ENCODE peak calls at places on chromosomes 4 and X, in four cellular contexts. O is cardiac fibroblast, Q is B cell, D is ovary. C is an unnamed sample.

GRCh38 chrX:84453351-84454246 is 48.7 kb downstream of the HDX start:
- DNase-seq in O (no peak), Q (no peak), D (no peak), C (no peak)

GRCh38 chr4:55321707-55322264 is 24.3 kb upstream of the SRD5A3 start:
- DNase-seq in O (peak), Q (peak), D (peak), C (no peak)

GRCh38 chr4:185559913-185560281 is 24.6 kb upstream of the PDLIM3 start:
- DNase-seq in O (peak), Q (no peak), D (no peak), C (peak)

GRCh38 chr4:55947254-55947882 is 1.4 kb upstream of the CEP135 start:
- DNase-seq in O (peak), Q (peak), D (no peak), C (no peak)

GRCh38 chrX:19785647-19786046 is 101.8 kb downstream of the SH3KBP1 start:
- DNase-seq in O (no peak), Q (no peak), D (no peak), C (no peak)

GRCh38 chr4:121728066-121728465 is 31.3 kb upstream of the ANXA5 start:
- DNase-seq in O (peak), Q (no peak), D (no peak), C (no peak)

GRCh38 chr4:96004341-96004740 is 164.4 kb downstream of the PDHA2 start:
- DNase-seq in O (no peak), Q (no peak), D (no peak), C (no peak)

GRCh38 chr4:926538-926937 is 5.6 kb downstream of the GAK start:
- DNase-seq in O (peak), Q (no peak), D (peak), C (no peak)

GRCh38 chrX:24169211-24169610 is 19.7 kb downstream of the ZFX start:
- DNase-seq in O (no peak), Q (peak), D (no peak), C (no peak)

GRCh38 chr4:147582386-147583077 is 34.7 kb upstream of the TMEM184C start:
- DNase-seq in O (peak), Q (no peak), D (no peak), C (no peak)

GRCh38 chr4:6263541-6264540 is 5.8 kb upstream of the WFS1 start:
- DNase-seq in O (peak), Q (no peak), D (peak), C (no peak)

GRCh38 chr4:58590714-58591113 is 1480.5 kb upstream of the IGFBP7 start:
- DNase-seq in O (no peak), Q (no peak), D (no peak), C (no peak)

GRCh38 chr4:166019441-166019840 is 146.4 kb downstream of the TLL1 start:
- DNase-seq in O (no peak), Q (no peak), D (no peak), C (no peak)

GRCh38 chrX:132022863-132023116 is 312 bp upstream of the STK26 start:
- DNase-seq in O (no peak), Q (no peak), D (no peak), C (no peak)

GRCh38 chr4:89119836-89120235 is 8.5 kb downstream of the TIGD2 start:
- DNase-seq in O (no peak), Q (no peak), D (no peak), C (no peak)

GRCh38 chrX:97429101-97429500 is 545.4 kb downstream of the RPA4 start:
- DNase-seq in O (no peak), Q (no peak), D (no peak), C (no peak)
- TF ChIP-seq CTCF in O (no peak), Q (no peak), D (no peak), C (no peak)

DNA sequence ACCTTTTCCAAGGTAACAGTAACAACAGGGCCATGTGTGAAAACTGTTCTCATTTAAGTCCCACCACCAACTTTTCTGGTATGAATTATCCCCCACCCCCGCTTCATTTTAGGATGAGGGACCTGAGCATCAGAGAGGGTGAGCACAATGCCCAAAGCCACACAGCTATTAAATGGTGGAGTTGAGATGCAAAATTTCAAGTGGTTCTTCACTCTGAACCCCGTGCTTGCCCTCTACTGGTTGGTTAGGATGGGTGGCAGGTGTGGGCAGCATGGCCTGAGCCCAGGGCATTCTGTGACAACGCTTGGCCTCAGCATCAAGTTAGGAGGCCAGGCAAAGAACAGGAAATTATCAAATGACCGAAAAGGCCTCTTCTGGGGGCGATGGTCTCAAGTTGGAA is 33.5 kb downstream of the MED28 start:
- DNase-seq in O (no peak), Q (no peak), D (no peak), C (no peak)
- TF ChIP-seq CTCF in O (peak), Q (no peak), D (no peak), C (no peak)

GRCh38 chr4:36824682-36825081 is 419.9 kb upstream of the NWD2 start:
- DNase-seq in O (no peak), Q (no peak), D (no peak), C (no peak)
- TF ChIP-seq CTCF in O (no peak), Q (no peak), D (no peak), C (no peak)

DNA sequence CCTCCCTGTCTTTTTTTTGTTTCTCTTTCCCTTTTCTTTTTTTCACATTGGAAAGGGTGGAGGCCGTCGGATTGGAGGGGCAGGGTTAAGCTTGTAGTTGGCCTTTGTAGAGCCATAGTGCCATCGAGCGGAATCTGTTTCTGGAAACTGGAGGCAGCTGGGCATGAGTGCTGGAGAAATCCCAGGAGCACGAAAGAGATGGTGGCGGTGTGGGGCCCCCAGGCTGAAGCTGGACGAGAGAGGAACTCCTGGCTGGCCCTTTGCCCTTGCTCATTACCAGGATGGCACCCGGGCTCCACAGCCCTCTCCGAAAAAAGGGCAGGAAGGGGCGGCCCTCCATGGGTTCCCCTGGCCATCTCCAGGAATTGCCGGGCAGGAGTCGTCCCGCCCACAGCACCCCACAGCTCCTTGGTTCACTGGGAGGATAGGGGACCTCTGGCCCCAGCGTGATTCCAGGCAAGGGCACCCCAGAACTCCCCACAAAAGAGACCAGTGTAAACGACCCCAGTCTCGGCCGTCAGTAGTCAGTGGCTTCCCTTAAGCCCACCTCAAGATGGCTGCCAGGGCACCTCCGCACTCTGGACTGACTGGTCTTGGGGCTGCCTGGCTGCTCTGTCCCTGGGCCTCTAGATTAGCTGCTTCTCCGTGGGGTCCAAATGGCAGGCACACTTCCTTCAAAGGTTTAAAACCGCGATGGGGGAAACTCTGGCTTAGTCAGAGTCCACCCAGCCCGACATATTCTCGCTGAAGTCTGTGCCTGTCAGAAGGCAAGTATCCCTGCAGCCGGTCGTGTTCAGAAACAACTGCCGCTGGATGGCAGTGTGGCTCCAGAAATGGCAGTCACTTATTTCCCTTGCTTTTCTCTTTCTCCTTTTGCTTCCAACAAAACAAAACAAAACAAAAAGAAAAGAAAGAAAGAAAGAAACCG is 74.1 kb downstream of the NBDY start:
- DNase-seq in O (peak), Q (peak), D (peak), C (peak)
- TF ChIP-seq CTCF in O (peak), Q (peak), D (peak), C (peak)

GRCh38 chr4:41723286-41723685 is 25.2 kb downstream of the PHOX2B start:
- DNase-seq in O (no peak), Q (no peak), D (no peak), C (no peak)

GRCh38 chr4:41728571-41728908 is 20.0 kb downstream of the PHOX2B start:
- DNase-seq in O (no peak), Q (no peak), D (no peak), C (no peak)

GRCh38 chr4:41722171-41722570 is 26.4 kb downstream of the PHOX2B start:
- DNase-seq in O (no peak), Q (no peak), D (no peak), C (no peak)

GRCh38 chr4:41727861-41728570 is 20.5 kb downstream of the PHOX2B start:
- DNase-seq in O (no peak), Q (no peak), D (no peak), C (no peak)

GRCh38 chr4:41725254-41725653 is 23.3 kb downstream of the PHOX2B start:
- DNase-seq in O (no peak), Q (no peak), D (no peak), C (no peak)
- TF ChIP-seq CTCF in O (no peak), Q (no peak), D (no peak), C (no peak)

DNA sequence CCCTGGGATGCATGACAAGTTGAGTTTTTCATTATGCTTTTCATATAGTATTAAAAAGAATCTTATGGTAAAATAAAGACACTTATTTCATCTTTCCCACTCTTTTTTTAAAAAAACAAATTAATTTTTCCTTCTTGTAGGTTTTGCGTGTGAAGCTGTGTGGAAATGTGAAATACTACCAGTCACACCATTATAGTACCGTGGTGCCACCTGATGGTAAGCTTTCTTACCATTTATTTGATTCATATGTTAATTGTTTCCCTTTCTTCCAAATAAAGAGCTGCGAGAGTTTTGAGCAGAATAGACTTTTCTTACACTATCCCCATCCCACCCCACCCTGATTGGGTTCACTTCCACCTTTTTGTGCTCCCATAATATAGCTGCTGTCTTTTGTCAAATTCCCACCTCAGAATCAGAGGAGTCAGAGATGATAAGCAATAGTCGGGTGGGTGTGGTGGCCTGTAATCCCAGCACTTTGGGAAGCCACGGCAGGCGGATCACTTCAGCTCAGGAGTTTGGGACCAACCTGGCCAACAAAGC is 44.3 kb downstream of the CASP6 start:
- DNase-seq in O (peak), Q (no peak), D (no peak), C (no peak)
- TF ChIP-seq CTCF in O (no peak), Q (no peak), D (no peak), C (peak)

GRCh38 chrX:34341258-34341657 is 209.1 kb upstream of the FAM47A start:
- DNase-seq in O (peak), Q (no peak), D (no peak), C (no peak)
- TF ChIP-seq CTCF in O (no peak), Q (no peak), D (no peak), C (no peak)

GRCh38 chr4:7332216-7333023 is 102.3 kb downstream of the PSAPL1 start:
- DNase-seq in O (peak), Q (no peak), D (peak), C (no peak)

GRCh38 chr4:7333024-7333780 is 101.5 kb downstream of the PSAPL1 start:
- DNase-seq in O (no peak), Q (no peak), D (no peak), C (no peak)

GRCh38 chr4:7334521-7335275 is 100.0 kb downstream of the PSAPL1 start:
- DNase-seq in O (no peak), Q (no peak), D (no peak), C (no peak)

GRCh38 chr4:7335363-7336066 is 99.2 kb downstream of the PSAPL1 start:
- DNase-seq in O (peak), Q (peak), D (peak), C (no peak)

DNA sequence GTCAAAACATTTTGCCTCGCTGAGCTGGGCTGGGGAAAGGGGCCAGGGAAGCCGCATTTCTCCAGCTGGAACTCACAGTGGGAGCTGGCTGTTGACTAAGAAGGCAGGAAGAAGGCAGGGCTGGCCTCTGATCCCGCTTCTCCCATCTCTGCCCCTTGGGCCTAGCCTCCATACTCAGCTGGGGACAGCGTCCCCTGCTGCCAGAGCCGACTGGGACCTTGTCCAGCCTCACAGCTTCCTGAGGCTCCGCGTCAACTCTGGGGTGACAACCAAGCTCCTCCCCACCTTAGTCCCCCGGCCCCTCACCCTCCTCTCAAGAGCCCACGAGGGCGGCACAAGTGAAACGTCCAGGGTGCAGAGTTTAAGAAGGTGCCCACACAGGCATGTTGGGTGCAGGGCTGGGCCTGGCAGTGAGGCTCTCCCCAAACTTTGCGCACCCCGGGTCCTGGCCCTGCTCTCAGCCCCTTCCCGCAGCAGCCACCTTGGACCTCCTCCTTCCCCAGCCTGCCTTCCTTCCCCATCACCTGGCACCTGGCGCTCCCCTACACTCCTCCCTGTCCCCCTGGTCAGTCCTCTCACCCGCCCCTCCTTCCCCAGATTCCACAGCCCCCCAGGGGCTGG is 100.8 kb downstream of the PSAPL1 start:
- DNase-seq in O (peak), Q (no peak), D (no peak), C (no peak)
- TF ChIP-seq CTCF in O (no peak), Q (no peak), D (no peak), C (peak)

GRCh38 chr4:66178901-66179300 is 508.6 kb upstream of the EPHA5 start:
- DNase-seq in O (peak), Q (no peak), D (no peak), C (no peak)
- TF ChIP-seq CTCF in O (no peak), Q (no peak), D (no peak), C (peak)

GRCh38 chr4:102416765-102417164 is 71.5 kb upstream of the SLC39A8 start:
- DNase-seq in O (no peak), Q (no peak), D (no peak), C (no peak)

GRCh38 chr4:102423375-102423774 is 77.8 kb upstream of the NFKB1 start:
- DNase-seq in O (no peak), Q (no peak), D (no peak), C (no peak)

GRCh38 chr4:102422843-102423242 is 77.6 kb upstream of the SLC39A8 start:
- DNase-seq in O (no peak), Q (no peak), D (no peak), C (no peak)

GRCh38 chr4:102420563-102421221 is 75.4 kb upstream of the SLC39A8 start:
- DNase-seq in O (peak), Q (no peak), D (no peak), C (no peak)
- TF ChIP-seq CTCF in O (no peak), Q (no peak), D (no peak), C (no peak)